ENCODE peak calls at places on chromosomes 1 and 21, in four cellular contexts. W is cardiac fibroblast; G is stimulated activated CD4-positive, alpha-beta T cell treated with anti-CD3 and anti-CD28 coated beads, Interleukin-2, amount 100 ng/mL, for 48 hours; O is iris pigment epithelial cell. I is an unnamed sample.

GRCh38 chr1:219587817-219588561 is 24.9 kb downstream of the ZC3H11B start:
- DNase-seq in G (no peak), O (peak), W (peak), I (no peak)

GRCh38 chr21:25967566-25968438 is 202.8 kb downstream of the APP start:
- DNase-seq in W (peak), G (no peak), O (peak), I (no peak)

GRCh38 chr1:202201266-202201665 is 7.7 kb downstream of the LGR6 start:
- DNase-seq in O (no peak), W (no peak), G (no peak), I (no peak)

GRCh38 chr1:3013371-3014038 is 7.8 kb upstream of the ACTRT2 start:
- DNase-seq in G (no peak), W (no peak), O (no peak), I (no peak)

GRCh38 chr1:91876751-91877573 is 9.0 kb downstream of the TGFBR3 start:
- DNase-seq in W (peak), G (no peak), O (no peak), I (no peak)

GRCh38 chr1:162055062-162055461 is 14.4 kb upstream of the NOS1AP start:
- DNase-seq in O (peak), G (no peak), W (peak), I (peak)

GRCh38 chr1:68506386-68506785 is 9.5 kb upstream of the DEPDC1 start:
- DNase-seq in O (no peak), W (no peak), G (no peak), I (no peak)

GRCh38 chr1:54064244-54064643 is 10.8 kb downstream of the TCEANC2 start:
- DNase-seq in W (no peak), O (peak), G (no peak), I (no peak)

GRCh38 chr1:205585169-205585834 is 46.5 kb downstream of the ELK4 start:
- DNase-seq in W (no peak), G (no peak), O (no peak), I (no peak)

GRCh38 chr1:165877411-165877810 is 50.0 kb downstream of the UCK2 start:
- DNase-seq in G (no peak), W (no peak), O (no peak), I (no peak)

GRCh38 chr1:116771997-116772647 is 17.9 kb downstream of the CD2 start:
- DNase-seq in O (no peak), W (no peak), G (no peak), I (no peak)

GRCh38 chr1:182968151-182968741 is 15.3 kb upstream of the SHCBP1L start:
- DNase-seq in O (peak), W (peak), G (no peak), I (no peak)

GRCh38 chr21:33729631-33730030 is 87.3 kb downstream of the ITSN1 start:
- DNase-seq in G (no peak), O (no peak), W (no peak), I (no peak)

GRCh38 chr1:158076461-158076860 is 83.0 kb downstream of the KIRREL1 start:
- DNase-seq in W (no peak), G (no peak), O (no peak), I (no peak)

GRCh38 chr21:26280715-26281310 is 110.2 kb upstream of the APP start:
- DNase-seq in O (peak), W (no peak), G (no peak), I (no peak)

GRCh38 chr1:156499703-156500577 is 635 bp downstream of the MEF2D start:
- DNase-seq in G (no peak), W (no peak), O (no peak), I (no peak)

GRCh38 chr1:244651956-244652698 is 799 bp upstream of the DESI2 start:
- DNase-seq in G (no peak), O (peak), W (peak), I (no peak)

GRCh38 chr1:165827199-165828102 is at the start of gene UCK2:
- DNase-seq in O (peak), G (peak), W (peak), I (peak)

GRCh38 chr1:196677781-196678509 is 26.1 kb downstream of the CFH start:
- DNase-seq in W (no peak), O (peak), G (no peak), I (no peak)

GRCh38 chr21:25396135-25396711 is 211.1 kb downstream of the MRPL39 start:
- DNase-seq in O (no peak), W (no peak), G (peak), I (no peak)

GRCh38 chr1:18693256-18694098 is 62.8 kb downstream of the PAX7 start:
- DNase-seq in O (no peak), G (no peak), W (no peak), I (peak)

GRCh38 chr1:229068266-229069043 is 202.5 kb upstream of the RAB4A start:
- DNase-seq in W (peak), G (no peak), O (peak), I (no peak)

GRCh38 chr1:107803579-107803978 is 161.4 kb downstream of the VAV3 start:
- DNase-seq in G (no peak), W (no peak), O (no peak), I (no peak)

GRCh38 chr1:203328714-203329122 is 22.2 kb downstream of the FMOD start:
- DNase-seq in G (no peak), O (no peak), W (peak), I (no peak)

GRCh38 chr1:222019029-222019428 is 277.1 kb upstream of the DUSP10 start:
- DNase-seq in W (no peak), G (no peak), O (no peak), I (no peak)

GRCh38 chr1:60564856-60565445 is 491.4 kb upstream of the C1orf87 start:
- DNase-seq in W (peak), O (no peak), G (no peak), I (no peak)

GRCh38 chr1:192170196-192170984 is 12.1 kb downstream of the RGS18 start:
- DNase-seq in G (no peak), W (peak), O (no peak), I (no peak)

GRCh38 chr1:83791821-83792437 is 207.0 kb downstream of the TTLL7 start:
- DNase-seq in O (peak), W (peak), G (no peak), I (peak)

GRCh38 chr1:219567341-219567947 is 45.5 kb downstream of the ZC3H11B start:
- DNase-seq in W (peak), O (peak), G (no peak), I (peak)